ENCODE peak calls at places on chromosomes 16 and 17, in seven cellular contexts. Q is AG04450; U is PC-3; H is pancreas; F is CD8-positive, alpha-beta T cell; I is ascending aorta; R is stomach. C is an unnamed sample.

GRCh38 chr16:69916445-69916844 is 34.7 kb upstream of the CLEC18A start:
- DNase-seq in Q (no peak), F (no peak), U (no peak), I (no peak), H (no peak), R (no peak), C (no peak)

GRCh38 chr17:81987161-81987770 is 9.8 kb downstream of the ASPSCR1 start:
- DNase-seq in H (no peak), U (no peak), F (no peak), Q (no peak), I (no peak), R (no peak), C (no peak)

GRCh38 chr17:73749337-73749807 is 105.1 kb upstream of the SDK2 start:
- DNase-seq in I (no peak), Q (no peak), H (no peak), F (no peak), U (peak; percentile 16), R (no peak), C (no peak)

GRCh38 chr16:89037261-89038152 is 56.1 kb upstream of the ACSF3 start:
- DNase-seq in Q (no peak), U (peak; percentile 10), H (no peak), I (no peak), F (no peak), R (no peak), C (no peak)

GRCh38 chr16:88940196-88941050 is 36.6 kb downstream of the CBFA2T3 start:
- DNase-seq in Q (no peak), I (no peak), U (no peak), H (peak; percentile 82), R (no peak), F (no peak), C (no peak)

GRCh38 chr16:20303012-20303411 is 24.3 kb downstream of the GP2 start:
- DNase-seq in H (no peak), I (no peak), R (no peak), U (no peak), F (no peak), Q (no peak), C (no peak)

GRCh38 chr17:10837987-10838386 is at the start of gene PIRT:
- DNase-seq in H (no peak), Q (no peak), I (no peak), F (no peak), U (no peak), R (no peak), C (no peak)

GRCh38 chr17:50569592-50569991 is 9.1 kb downstream of the CACNA1G start:
- DNase-seq in I (no peak), U (no peak), R (no peak), F (no peak), H (no peak), Q (no peak), C (no peak)

GRCh38 chr17:31830971-31831755 is 27.9 kb downstream of the COPRS start:
- DNase-seq in Q (no peak), F (no peak), U (no peak), I (no peak), R (no peak), H (no peak), C (no peak)

GRCh38 chr16:4924593-4925378 is 12.2 kb downstream of the PPL start:
- DNase-seq in H (peak; percentile 67), R (peak; percentile 74), U (peak; percentile 86), I (no peak), F (no peak), Q (no peak), C (no peak)

GRCh38 chr16:1991135-1991551 is 1.4 kb downstream of the SYNGR3 start:
- DNase-seq in U (no peak), I (no peak), F (no peak), R (peak; percentile 51), Q (no peak), H (no peak), C (no peak)

DNA sequence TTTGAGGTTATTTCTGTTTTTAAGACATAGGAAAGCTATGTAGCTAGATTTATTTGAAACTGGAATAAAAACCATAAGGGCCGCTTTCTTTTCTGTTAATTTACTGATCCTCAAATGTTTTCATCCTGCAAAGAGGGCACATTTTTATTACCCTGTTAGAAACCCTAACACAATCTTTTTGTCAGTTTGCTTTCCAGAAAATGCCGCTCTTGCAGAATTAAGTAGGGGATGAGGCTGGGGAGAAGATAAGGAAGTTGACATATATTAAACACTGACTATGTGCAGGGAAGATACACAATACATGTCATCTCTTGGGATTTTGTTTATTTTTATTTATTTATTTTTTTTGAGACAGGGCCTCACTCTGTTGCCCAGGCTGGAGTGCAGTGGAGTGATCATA is 15.7 kb downstream of the USP43 start:
- DNase-seq in F (no peak), I (no peak), R (no peak), Q (no peak), H (no peak), U (no peak), C (no peak)
- TF ChIP-seq CTCF in F (no peak), I (no peak), R (no peak), Q (no peak), H (no peak), U (no peak), C (no peak)

GRCh38 chr17:511001-511690 is 158.5 kb upstream of the RPH3AL start:
- DNase-seq in H (no peak), F (no peak), I (no peak), U (no peak), Q (peak; percentile 43), R (no peak), C (no peak)

GRCh38 chr17:510223-510917 is 157.8 kb upstream of the RPH3AL start:
- DNase-seq in R (no peak), Q (no peak), I (no peak), H (no peak), U (no peak), F (no peak), C (no peak)

GRCh38 chr17:511833-512251 is 159.2 kb upstream of the RPH3AL start:
- DNase-seq in H (no peak), F (no peak), U (no peak), R (no peak), I (no peak), Q (no peak), C (no peak)

GRCh38 chr17:512926-513325 is 160.3 kb upstream of the RPH3AL start:
- DNase-seq in H (no peak), I (no peak), F (no peak), R (no peak), U (no peak), Q (no peak), C (no peak)

DNA sequence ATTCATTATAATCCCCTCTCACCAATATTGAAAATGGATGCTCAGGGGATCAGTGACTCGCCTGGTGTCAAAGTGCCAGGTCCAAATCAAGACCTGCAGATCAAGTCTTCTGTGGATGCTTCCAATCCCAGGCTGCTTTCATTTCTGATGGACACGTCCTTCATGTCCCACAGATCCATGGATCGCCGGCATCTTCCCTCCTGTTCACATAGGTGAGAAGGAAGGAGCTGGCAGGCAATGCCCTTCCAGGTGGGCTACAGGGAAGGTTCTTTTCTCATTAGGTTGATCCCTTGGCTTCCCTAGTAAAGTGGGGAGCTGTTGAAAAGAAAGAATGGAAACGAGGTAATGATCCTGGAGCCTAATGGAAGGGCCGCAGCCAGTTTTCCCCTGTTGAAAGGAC is 159.7 kb upstream of the RPH3AL start:
- DNase-seq in F (no peak), Q (no peak), U (no peak), R (no peak), H (no peak), I (no peak), C (no peak)
- H3K4me3 ChIP-seq in F (no peak overlapping the region), Q (no peak overlapping the region), U (no peak overlapping the region), R (no peak overlapping the region), H (no peak overlapping the region), I (no peak overlapping the region), C (no peak overlapping the region)

GRCh38 chr16:56641166-56641565 is 2.7 kb downstream of the MT1A start:
- DNase-seq in Q (no peak), F (no peak), I (no peak), R (no peak), U (no peak), H (no peak), C (no peak)

GRCh38 chr16:56645311-56645710 is 6.4 kb upstream of the MT1B start:
- DNase-seq in U (no peak), Q (no peak), H (no peak), I (no peak), F (no peak), R (no peak), C (no peak)

GRCh38 chr16:56643833-56644232 is 5.4 kb downstream of the MT1A start:
- DNase-seq in Q (no peak), I (no peak), H (no peak), F (no peak), U (no peak), R (no peak), C (no peak)

GRCh38 chr16:56645838-56646237 is 5.8 kb upstream of the MT1B start:
- DNase-seq in U (no peak), F (no peak), R (no peak), Q (no peak), I (no peak), H (no peak), C (no peak)

DNA sequence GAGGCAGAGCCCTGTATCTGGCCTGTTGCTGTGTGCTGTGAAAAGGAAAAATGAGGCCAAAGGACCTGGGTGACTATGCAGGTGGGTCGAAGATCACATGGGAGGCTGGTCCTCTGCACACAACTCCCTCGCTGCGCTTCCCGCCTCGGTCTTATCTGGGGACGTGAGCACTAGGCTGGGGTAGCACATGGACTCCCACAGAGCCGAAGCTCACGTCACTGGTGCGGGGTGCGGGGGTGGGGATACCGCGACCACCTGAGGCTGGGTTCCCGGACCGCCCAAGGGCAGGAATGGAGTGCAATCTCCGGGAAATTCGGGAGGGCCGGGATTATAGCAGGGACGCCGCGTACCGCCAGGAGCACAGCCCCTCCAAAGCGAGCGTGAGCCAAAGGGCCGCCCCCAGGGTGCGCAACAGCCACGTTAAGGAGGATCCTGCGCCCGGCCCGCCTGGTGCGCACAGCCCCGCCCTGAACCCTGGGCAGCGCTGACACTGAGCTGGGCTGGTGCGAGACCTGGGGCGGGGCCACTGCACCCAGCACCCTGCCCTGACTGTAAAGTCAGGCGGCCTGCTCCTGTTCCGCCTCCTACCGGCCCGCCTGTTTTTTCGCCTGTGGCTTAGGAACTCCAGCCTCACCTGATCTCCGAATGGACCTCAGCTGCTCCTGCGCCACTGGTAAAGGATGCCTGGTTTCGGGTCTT is 4.8 kb downstream of the MT1A start:
- DNase-seq in R (peak; percentile 89), Q (no peak), F (peak; percentile 52), I (peak; percentile 91), U (peak; percentile 53), H (peak; percentile 87), C (no peak)
- TF ChIP-seq CTCF in R (peak; percentile 58), Q (peak; percentile 31), F (peak; percentile 19), I (peak; percentile 37), U (no peak), H (peak; percentile 21), C (peak; percentile 55)

GRCh38 chr17:77109159-77110005 is 31.4 kb upstream of the SEC14L1 start:
- DNase-seq in R (no peak), H (no peak), U (no peak), I (no peak), Q (no peak), F (no peak), C (no peak)
- H3K4me3 ChIP-seq in R (no peak overlapping the region), H (no peak overlapping the region), U (no peak overlapping the region), I (peak overlapping the region; percentile 2), Q (no peak overlapping the region), F (no peak overlapping the region), C (no peak overlapping the region)

C was measured in epithelial cell of proximal tubule.